ENCODE peak calls at places on chromosomes 11 and 22, in seven cellular contexts. J is stimulated activated CD4-positive, alpha-beta T cell treated with anti-CD3 and anti-CD28 coated beads, Interleukin-2, amount 100 ng/mL, for 24 hours; Q is NCI-H446 treated with DMSO at 0.1 percent for 48 hours; N is stomach; O is activated T-helper 1 cell treated with anti-CD3 and anti-CD28 coated beads, Interleukin-12 subunit alpha, Interleukin-12 subunit beta, Interleukin-2, Interleukin-4 antibody, amounts not matched to agents 30 ng/mL and 10 ng/mL and 1 ng/mL, durations not matched to agents 14 hours and 24 hours and 36 hours; M is stimulated activated CD8-positive, alpha-beta memory T cell treated with anti-CD3 and anti-CD28 coated beads, Interleukin-7, amount 100 ng/mL, for 1 hour; V is cardiac septum. G is an unnamed sample.

GRCh38 chr22:44753189-44754042 is 1.0 kb downstream of the ARHGAP8 start:
- DNase-seq in J (no peak), V (no peak), M (no peak), Q (no peak), O (no peak), N (no peak), G (peak; percentile 51)

GRCh38 chr11:112949781-112950575 is 11.2 kb upstream of the NCAM1 start:
- DNase-seq in J (no peak), N (no peak), Q (no peak), M (no peak), O (no peak), V (peak; percentile 87), G (no peak)

GRCh38 chr11:66473167-66473566 is 6.5 kb downstream of the PELI3 start:
- DNase-seq in N (no peak), Q (no peak), O (no peak), M (no peak), J (no peak), V (no peak), G (no peak)

GRCh38 chr11:122189259-122189658 is 73.2 kb upstream of the BLID start:
- DNase-seq in J (no peak), V (no peak), O (no peak), N (no peak), Q (no peak), M (no peak), G (no peak)

GRCh38 chr11:59615132-59615636 is 390 bp downstream of the OSBP start:
- DNase-seq in Q (no peak), O (peak; percentile 41), M (peak; percentile 32), J (peak; percentile 63), V (peak; percentile 76), N (peak; percentile 72), G (peak; percentile 82)

GRCh38 chr11:32385998-32386397 is 49.3 kb downstream of the WT1 start:
- DNase-seq in Q (no peak), V (no peak), O (no peak), J (no peak), N (no peak), M (no peak), G (peak; percentile 36)

GRCh38 chr11:121524233-121524631 is 71.5 kb upstream of the SORL1-AS1 start:
- DNase-seq in Q (no peak), O (no peak), M (no peak), V (no peak), J (no peak), N (no peak), G (no peak)

GRCh38 chr11:14288189-14288935 is 70.6 kb downstream of the RRAS2 start:
- DNase-seq in O (no peak), J (no peak), M (no peak), N (no peak), Q (no peak), V (no peak), G (no peak)

GRCh38 chr11:101129203-101129943 is at the start of gene PGR:
- DNase-seq in M (no peak), V (peak; percentile 77), J (no peak), N (no peak), Q (no peak), O (no peak), G (peak; percentile 37)

GRCh38 chr11:12094872-12095800 is 15.3 kb upstream of the MICAL2 start:
- DNase-seq in N (peak; percentile 41), M (no peak), J (no peak), Q (no peak), V (no peak), O (no peak), G (peak; percentile 80)

GRCh38 chr11:76185931-76186401 is 20.3 kb downstream of the WNT11 start:
- DNase-seq in V (no peak), N (no peak), Q (no peak), M (no peak), O (no peak), J (no peak), G (no peak)

GRCh38 chr22:30872282-30873041 is 96.1 kb downstream of the MORC2 start:
- DNase-seq in O (no peak), J (no peak), V (peak; percentile 57), M (no peak), Q (no peak), N (no peak), G (peak; percentile 86)

GRCh38 chr11:116984186-116984585 is 114.0 kb downstream of the SIK3 start:
- DNase-seq in O (no peak), V (no peak), J (no peak), N (no peak), Q (no peak), M (no peak), G (no peak)

GRCh38 chr11:35364101-35364780 is 55.1 kb downstream of the SLC1A2 start:
- DNase-seq in V (no peak), J (no peak), Q (peak; percentile 89), N (peak; percentile 69), O (no peak), M (no peak), G (peak; percentile 94)

GRCh38 chr22:25054943-25055511 is 102.5 kb downstream of the KIAA1671 start:
- DNase-seq in J (peak; percentile 63), N (no peak), V (no peak), M (no peak), Q (peak; percentile 44), O (no peak), G (no peak)

GRCh38 chr11:104333977-104334376 is 170.0 kb upstream of the PDGFD start:
- DNase-seq in O (no peak), J (no peak), M (no peak), V (no peak), Q (no peak), N (no peak), G (peak; percentile 63)

GRCh38 chr11:86120807-86121206 is 51.9 kb upstream of the PICALM start:
- DNase-seq in O (no peak), N (no peak), V (no peak), M (no peak), Q (no peak), J (no peak), G (no peak)

GRCh38 chr11:69931060-69931910 is 112.1 kb upstream of the FGF3 start:
- DNase-seq in N (no peak), O (no peak), J (no peak), Q (no peak), M (no peak), V (no peak), G (no peak)

GRCh38 chr11:85827768-85828639 is 17.1 kb upstream of the SYTL2 start:
- DNase-seq in V (no peak), N (no peak), O (peak; percentile 47), J (no peak), M (no peak), Q (no peak), G (no peak)

GRCh38 chr22:34592341-34592740 is 473.6 kb upstream of the ISX start:
- DNase-seq in N (no peak), M (no peak), O (no peak), J (no peak), V (no peak), Q (no peak), G (peak; percentile 30)

GRCh38 chr11:69683764-69684333 is 8.7 kb upstream of the LTO1 start:
- DNase-seq in M (no peak), N (peak; percentile 42), Q (no peak), V (peak; percentile 63), J (no peak), O (no peak), G (peak; percentile 51)

GRCh38 chr22:37472418-37473006 is 13.7 kb downstream of the MFNG start:
- DNase-seq in O (no peak), M (peak; percentile 17), Q (no peak), J (peak; percentile 49), V (no peak), N (peak; percentile 67), G (peak; percentile 58)

GRCh38 chr11:35304393-35304790 is 115.0 kb downstream of the SLC1A2 start:
- DNase-seq in V (no peak), Q (no peak), M (no peak), J (no peak), O (no peak), N (no peak), G (peak; percentile 62)

GRCh38 chr11:121928597-121929580 is 187.1 kb downstream of the BLID start:
- DNase-seq in M (no peak), Q (no peak), J (no peak), N (no peak), V (no peak), O (no peak), G (no peak)

GRCh38 chr22:47012589-47013365 is 250.3 kb downstream of the TBC1D22A start:
- DNase-seq in M (no peak), V (no peak), J (no peak), N (no peak), O (no peak), Q (no peak), G (no peak)

GRCh38 chr11:8223513-8223899 is 40.2 kb downstream of the LMO1 start:
- DNase-seq in M (no peak), N (no peak), Q (no peak), V (no peak), O (no peak), J (no peak), G (no peak)

GRCh38 chr11:116472661-116473060 is 300.1 kb downstream of the BUD13 start:
- DNase-seq in J (no peak), O (no peak), V (no peak), Q (no peak), N (no peak), M (no peak), G (peak; percentile 62)

GRCh38 chr22:39675907-39676306 is 105.4 kb downstream of the CACNA1I start:
- DNase-seq in N (no peak), V (no peak), M (no peak), J (no peak), Q (no peak), O (no peak), G (no peak)

GRCh38 chr11:74870485-74870884 is 78.4 kb downstream of the XRRA1 start:
- DNase-seq in V (no peak), O (no peak), N (no peak), Q (no peak), M (no peak), J (no peak), G (peak; percentile 39)

G was measured in NCI-H69.